ENCODE peak calls at places on chromosome 19, in seven cellular contexts. One of them, this sample, is unnamed.

GRCh38 chr19:45763691-45764294 is 5.3 kb downstream of the SIX5 start:
- ATAC-seq in activated naive CD4-positive, alpha-beta T cell treated with anti-CD3 and anti-CD28 coated beads, Interleukin-2, amount 50 U/mL, for 72 hours: no peak
- ATAC-seq in natural killer cell: no peak
- ATAC-seq in T-helper 17 cell: no peak
- ATAC-seq in lower lobe of right lung: no peak
- ATAC-seq in gastroesophageal sphincter: no peak
- ATAC-seq in activated naive CD8-positive, alpha-beta T cell treated with anti-CD3 and anti-CD28 coated beads, Interleukin-2, amount 10 ng/mL, durations not matched to agents 7 days and 5 days: no peak
- ATAC-seq in this sample: no peak

GRCh38 chr19:9065457-9066014 is 21.3 kb upstream of the OR1M1 start:
- ATAC-seq in activated naive CD4-positive, alpha-beta T cell treated with anti-CD3 and anti-CD28 coated beads, Interleukin-2, amount 50 U/mL, for 72 hours: no peak
- ATAC-seq in natural killer cell: no peak
- ATAC-seq in T-helper 17 cell: no peak
- ATAC-seq in lower lobe of right lung: no peak
- ATAC-seq in gastroesophageal sphincter: no peak
- ATAC-seq in activated naive CD8-positive, alpha-beta T cell treated with anti-CD3 and anti-CD28 coated beads, Interleukin-2, amount 10 ng/mL, durations not matched to agents 7 days and 5 days: no peak
- ATAC-seq in this sample: no peak

GRCh38 chr19:1469200-1469935 is 9.6 kb downstream of the C19orf25 start:
- ATAC-seq in activated naive CD4-positive, alpha-beta T cell treated with anti-CD3 and anti-CD28 coated beads, Interleukin-2, amount 50 U/mL, for 72 hours: no peak
- ATAC-seq in natural killer cell: peak
- ATAC-seq in T-helper 17 cell: peak
- ATAC-seq in lower lobe of right lung: no peak
- ATAC-seq in gastroesophageal sphincter: no peak
- ATAC-seq in activated naive CD8-positive, alpha-beta T cell treated with anti-CD3 and anti-CD28 coated beads, Interleukin-2, amount 10 ng/mL, durations not matched to agents 7 days and 5 days: peak
- ATAC-seq in this sample: peak

GRCh38 chr19:11164879-11165406 is 9.4 kb upstream of the SPC24 start:
- ATAC-seq in activated naive CD4-positive, alpha-beta T cell treated with anti-CD3 and anti-CD28 coated beads, Interleukin-2, amount 50 U/mL, for 72 hours: no peak
- ATAC-seq in natural killer cell: no peak
- ATAC-seq in T-helper 17 cell: no peak
- ATAC-seq in lower lobe of right lung: peak
- ATAC-seq in gastroesophageal sphincter: peak
- ATAC-seq in activated naive CD8-positive, alpha-beta T cell treated with anti-CD3 and anti-CD28 coated beads, Interleukin-2, amount 10 ng/mL, durations not matched to agents 7 days and 5 days: no peak
- ATAC-seq in this sample: no peak

GRCh38 chr19:31110331-31110730 is 238.9 kb downstream of the TSHZ3 start:
- ATAC-seq in activated naive CD4-positive, alpha-beta T cell treated with anti-CD3 and anti-CD28 coated beads, Interleukin-2, amount 50 U/mL, for 72 hours: no peak
- ATAC-seq in natural killer cell: no peak
- ATAC-seq in T-helper 17 cell: no peak
- ATAC-seq in lower lobe of right lung: no peak
- ATAC-seq in gastroesophageal sphincter: no peak
- ATAC-seq in activated naive CD8-positive, alpha-beta T cell treated with anti-CD3 and anti-CD28 coated beads, Interleukin-2, amount 10 ng/mL, durations not matched to agents 7 days and 5 days: no peak
- ATAC-seq in this sample: no peak

GRCh38 chr19:572140-572890 is at the start of gene BSG:
- ATAC-seq in activated naive CD4-positive, alpha-beta T cell treated with anti-CD3 and anti-CD28 coated beads, Interleukin-2, amount 50 U/mL, for 72 hours: peak
- ATAC-seq in natural killer cell: peak
- ATAC-seq in T-helper 17 cell: peak
- ATAC-seq in lower lobe of right lung: peak
- ATAC-seq in gastroesophageal sphincter: peak
- ATAC-seq in activated naive CD8-positive, alpha-beta T cell treated with anti-CD3 and anti-CD28 coated beads, Interleukin-2, amount 10 ng/mL, durations not matched to agents 7 days and 5 days: peak
- ATAC-seq in this sample: peak

GRCh38 chr19:14059652-14060155 is 2.2 kb downstream of the PALM3 start:
- ATAC-seq in activated naive CD4-positive, alpha-beta T cell treated with anti-CD3 and anti-CD28 coated beads, Interleukin-2, amount 50 U/mL, for 72 hours: no peak
- ATAC-seq in natural killer cell: no peak
- ATAC-seq in T-helper 17 cell: no peak
- ATAC-seq in lower lobe of right lung: no peak
- ATAC-seq in gastroesophageal sphincter: no peak
- ATAC-seq in activated naive CD8-positive, alpha-beta T cell treated with anti-CD3 and anti-CD28 coated beads, Interleukin-2, amount 10 ng/mL, durations not matched to agents 7 days and 5 days: no peak
- ATAC-seq in this sample: no peak

GRCh38 chr19:35766571-35767104 is 8.7 kb downstream of the PROSER3 start:
- ATAC-seq in activated naive CD4-positive, alpha-beta T cell treated with anti-CD3 and anti-CD28 coated beads, Interleukin-2, amount 50 U/mL, for 72 hours: no peak
- ATAC-seq in natural killer cell: no peak
- ATAC-seq in T-helper 17 cell: no peak
- ATAC-seq in lower lobe of right lung: peak
- ATAC-seq in gastroesophageal sphincter: no peak
- ATAC-seq in activated naive CD8-positive, alpha-beta T cell treated with anti-CD3 and anti-CD28 coated beads, Interleukin-2, amount 10 ng/mL, durations not matched to agents 7 days and 5 days: peak
- ATAC-seq in this sample: no peak

GRCh38 chr19:2345076-2345475 is 15.0 kb upstream of the TMPRSS9 start:
- ATAC-seq in activated naive CD4-positive, alpha-beta T cell treated with anti-CD3 and anti-CD28 coated beads, Interleukin-2, amount 50 U/mL, for 72 hours: no peak
- ATAC-seq in natural killer cell: no peak
- ATAC-seq in T-helper 17 cell: no peak
- ATAC-seq in lower lobe of right lung: peak
- ATAC-seq in gastroesophageal sphincter: no peak
- ATAC-seq in activated naive CD8-positive, alpha-beta T cell treated with anti-CD3 and anti-CD28 coated beads, Interleukin-2, amount 10 ng/mL, durations not matched to agents 7 days and 5 days: no peak
- ATAC-seq in this sample: peak

GRCh38 chr19:49327878-49328544 is 3.0 kb upstream of the SLC6A16 start:
- ATAC-seq in activated naive CD4-positive, alpha-beta T cell treated with anti-CD3 and anti-CD28 coated beads, Interleukin-2, amount 50 U/mL, for 72 hours: peak
- ATAC-seq in natural killer cell: peak
- ATAC-seq in T-helper 17 cell: peak
- ATAC-seq in lower lobe of right lung: peak
- ATAC-seq in gastroesophageal sphincter: no peak
- ATAC-seq in activated naive CD8-positive, alpha-beta T cell treated with anti-CD3 and anti-CD28 coated beads, Interleukin-2, amount 10 ng/mL, durations not matched to agents 7 days and 5 days: peak
- ATAC-seq in this sample: no peak

GRCh38 chr19:54352041-54352440 is 12.7 kb downstream of the LAIR1 start:
- ATAC-seq in activated naive CD4-positive, alpha-beta T cell treated with anti-CD3 and anti-CD28 coated beads, Interleukin-2, amount 50 U/mL, for 72 hours: no peak
- ATAC-seq in natural killer cell: no peak
- ATAC-seq in T-helper 17 cell: peak
- ATAC-seq in lower lobe of right lung: peak
- ATAC-seq in gastroesophageal sphincter: no peak
- ATAC-seq in activated naive CD8-positive, alpha-beta T cell treated with anti-CD3 and anti-CD28 coated beads, Interleukin-2, amount 10 ng/mL, durations not matched to agents 7 days and 5 days: no peak
- ATAC-seq in this sample: peak

GRCh38 chr19:18415177-18415867 is 3.9 kb upstream of the SSBP4 start:
- ATAC-seq in activated naive CD4-positive, alpha-beta T cell treated with anti-CD3 and anti-CD28 coated beads, Interleukin-2, amount 50 U/mL, for 72 hours: no peak
- ATAC-seq in natural killer cell: no peak
- ATAC-seq in T-helper 17 cell: no peak
- ATAC-seq in lower lobe of right lung: peak
- ATAC-seq in gastroesophageal sphincter: peak
- ATAC-seq in activated naive CD8-positive, alpha-beta T cell treated with anti-CD3 and anti-CD28 coated beads, Interleukin-2, amount 10 ng/mL, durations not matched to agents 7 days and 5 days: no peak
- ATAC-seq in this sample: no peak

GRCh38 chr19:18594096-18594823 is 5.7 kb downstream of the REX1BD start:
- ATAC-seq in activated naive CD4-positive, alpha-beta T cell treated with anti-CD3 and anti-CD28 coated beads, Interleukin-2, amount 50 U/mL, for 72 hours: peak
- ATAC-seq in natural killer cell: peak
- ATAC-seq in T-helper 17 cell: peak
- ATAC-seq in lower lobe of right lung: peak
- ATAC-seq in gastroesophageal sphincter: peak
- ATAC-seq in activated naive CD8-positive, alpha-beta T cell treated with anti-CD3 and anti-CD28 coated beads, Interleukin-2, amount 10 ng/mL, durations not matched to agents 7 days and 5 days: peak
- ATAC-seq in this sample: peak

GRCh38 chr19:53079313-53079924 is 23.8 kb downstream of the ZNF160 start:
- ATAC-seq in activated naive CD4-positive, alpha-beta T cell treated with anti-CD3 and anti-CD28 coated beads, Interleukin-2, amount 50 U/mL, for 72 hours: no peak
- ATAC-seq in natural killer cell: no peak
- ATAC-seq in T-helper 17 cell: no peak
- ATAC-seq in lower lobe of right lung: no peak
- ATAC-seq in gastroesophageal sphincter: no peak
- ATAC-seq in activated naive CD8-positive, alpha-beta T cell treated with anti-CD3 and anti-CD28 coated beads, Interleukin-2, amount 10 ng/mL, durations not matched to agents 7 days and 5 days: no peak
- ATAC-seq in this sample: no peak

GRCh38 chr19:3984584-3984907 is 717 bp downstream of the EEF2 start:
- ATAC-seq in activated naive CD4-positive, alpha-beta T cell treated with anti-CD3 and anti-CD28 coated beads, Interleukin-2, amount 50 U/mL, for 72 hours: no peak
- ATAC-seq in natural killer cell: peak
- ATAC-seq in T-helper 17 cell: peak
- ATAC-seq in lower lobe of right lung: no peak
- ATAC-seq in gastroesophageal sphincter: peak
- ATAC-seq in activated naive CD8-positive, alpha-beta T cell treated with anti-CD3 and anti-CD28 coated beads, Interleukin-2, amount 10 ng/mL, durations not matched to agents 7 days and 5 days: no peak
- ATAC-seq in this sample: no peak

GRCh38 chr19:55287361-55288079 is 3.7 kb downstream of the BRSK1 start:
- ATAC-seq in activated naive CD4-positive, alpha-beta T cell treated with anti-CD3 and anti-CD28 coated beads, Interleukin-2, amount 50 U/mL, for 72 hours: no peak
- ATAC-seq in natural killer cell: no peak
- ATAC-seq in T-helper 17 cell: no peak
- ATAC-seq in lower lobe of right lung: no peak
- ATAC-seq in gastroesophageal sphincter: no peak
- ATAC-seq in activated naive CD8-positive, alpha-beta T cell treated with anti-CD3 and anti-CD28 coated beads, Interleukin-2, amount 10 ng/mL, durations not matched to agents 7 days and 5 days: no peak
- ATAC-seq in this sample: no peak

GRCh38 chr19:33769208-33769607 is 27.5 kb upstream of the KCTD15 start:
- ATAC-seq in activated naive CD4-positive, alpha-beta T cell treated with anti-CD3 and anti-CD28 coated beads, Interleukin-2, amount 50 U/mL, for 72 hours: no peak
- ATAC-seq in natural killer cell: no peak
- ATAC-seq in T-helper 17 cell: no peak
- ATAC-seq in lower lobe of right lung: no peak
- ATAC-seq in gastroesophageal sphincter: no peak
- ATAC-seq in activated naive CD8-positive, alpha-beta T cell treated with anti-CD3 and anti-CD28 coated beads, Interleukin-2, amount 10 ng/mL, durations not matched to agents 7 days and 5 days: no peak
- ATAC-seq in this sample: no peak

GRCh38 chr19:32570081-32570785 is 10.8 kb upstream of the PDCD5 start:
- ATAC-seq in activated naive CD4-positive, alpha-beta T cell treated with anti-CD3 and anti-CD28 coated beads, Interleukin-2, amount 50 U/mL, for 72 hours: peak
- ATAC-seq in natural killer cell: peak
- ATAC-seq in T-helper 17 cell: peak
- ATAC-seq in lower lobe of right lung: peak
- ATAC-seq in gastroesophageal sphincter: no peak
- ATAC-seq in activated naive CD8-positive, alpha-beta T cell treated with anti-CD3 and anti-CD28 coated beads, Interleukin-2, amount 10 ng/mL, durations not matched to agents 7 days and 5 days: peak
- ATAC-seq in this sample: no peak